ENCODE peak calls at places on chromosomes 7 and 10, in seven cellular contexts. M is fibroblast of lung; X is lower lobe of right lung; W is neuronal stem cell; S is HCT116; L is CD8-positive, alpha-beta memory T cell; C is GM23338. H is an unnamed sample. For H3K4me1, the result is how much of the 10 kb centered on the place peaks cover.

GRCh38 chr7:24129597-24129996 is 154.4 kb upstream of the NPY start:
- DNase-seq in X (no peak), L (no peak), M (peak), S (no peak), C (no peak), W (no peak), H (no peak)

GRCh38 chr10:21533577-21534475 is at the start of gene MLLT10:
- DNase-seq in M (peak), S (peak), L (peak), C (peak), X (peak), W (peak), H (peak)

GRCh38 chr7:43791665-43792064 is 33.2 kb downstream of the BLVRA start:
- DNase-seq in L (no peak), C (no peak), S (no peak), W (no peak), X (no peak), M (no peak), H (no peak)

GRCh38 chr10:91043173-91043910 is 122.5 kb upstream of the ANKRD1 start:
- DNase-seq in M (peak), C (peak), S (peak), L (no peak), W (no peak), X (no peak), H (no peak)

GRCh38 chr7:105587899-105588690 is 6.8 kb upstream of the EFCAB10 start:
- DNase-seq in X (no peak), L (no peak), W (no peak), C (no peak), S (no peak), M (no peak), H (no peak)

GRCh38 chr7:125316451-125316850 is 386.8 kb upstream of the POT1 start:
- DNase-seq in X (no peak), L (no peak), S (peak), W (peak), C (peak), M (no peak), H (peak)

GRCh38 chr10:130615463-130615862 is 479.3 kb downstream of the GLRX3 start:
- DNase-seq in L (no peak), X (no peak), S (no peak), M (no peak), C (peak), W (no peak), H (no peak)

GRCh38 chr7:32616625-32617024 is 121.3 kb downstream of the AVL9 start:
- DNase-seq in L (no peak), M (peak), X (no peak), W (no peak), C (no peak), S (peak), H (no peak)

GRCh38 chr10:122485670-122486069 is 24.3 kb downstream of the HTRA1 start:
- DNase-seq in L (no peak), X (no peak), C (no peak), M (peak), W (no peak), S (no peak), H (no peak)

GRCh38 chr7:8973601-8974000 is 540.2 kb downstream of the NXPH1 start:
- DNase-seq in W (no peak), M (no peak), S (no peak), L (no peak), C (peak), X (no peak), H (no peak)

GRCh38 chr10:25231751-25232150 is 57.0 kb downstream of the GPR158 start:
- DNase-seq in L (no peak), W (no peak), M (no peak), X (no peak), S (no peak), C (no peak), H (no peak)

GRCh38 chr10:49197171-49197570 is 9.0 kb upstream of the TMEM273 start:
- DNase-seq in W (no peak), S (no peak), M (no peak), X (no peak), C (no peak), L (no peak), H (no peak)

GRCh38 chr10:88984525-88984924 is 6.1 kb upstream of the FAS start:
- DNase-seq in L (no peak), S (no peak), W (no peak), C (no peak), M (no peak), X (no peak), H (no peak)

GRCh38 chr10:88983206-88983605 is 7.4 kb upstream of the FAS start:
- DNase-seq in M (no peak), C (no peak), W (no peak), L (no peak), S (no peak), X (no peak), H (no peak)

GRCh38 chr10:88981435-88981834 is 9.2 kb upstream of the FAS start:
- DNase-seq in C (no peak), X (no peak), S (no peak), M (no peak), W (no peak), L (no peak), H (no peak)

GRCh38 chr10:88982360-88982759 is 8.2 kb upstream of the FAS start:
- DNase-seq in C (no peak), W (no peak), X (no peak), L (no peak), S (no peak), M (no peak), H (no peak)

GRCh38 chr10:88983939-88984338 is 6.7 kb upstream of the FAS start:
- DNase-seq in S (no peak), X (no peak), C (no peak), W (no peak), L (no peak), M (no peak), H (no peak)
- H3K4me1 ChIP-seq in S (under half), X (under half), C (under half), W (under half), L (under half), M (under half), H (under half)

GRCh38 chr7:55077581-55078410 is 59.0 kb downstream of the EGFR start:
- DNase-seq in L (no peak), M (peak), C (no peak), X (no peak), S (no peak), W (no peak), H (peak)
- H3K4me1 ChIP-seq in L (under half), M (under half), C (under half), X (half or more), S (half or more), W (under half), H (half or more)

DNA sequence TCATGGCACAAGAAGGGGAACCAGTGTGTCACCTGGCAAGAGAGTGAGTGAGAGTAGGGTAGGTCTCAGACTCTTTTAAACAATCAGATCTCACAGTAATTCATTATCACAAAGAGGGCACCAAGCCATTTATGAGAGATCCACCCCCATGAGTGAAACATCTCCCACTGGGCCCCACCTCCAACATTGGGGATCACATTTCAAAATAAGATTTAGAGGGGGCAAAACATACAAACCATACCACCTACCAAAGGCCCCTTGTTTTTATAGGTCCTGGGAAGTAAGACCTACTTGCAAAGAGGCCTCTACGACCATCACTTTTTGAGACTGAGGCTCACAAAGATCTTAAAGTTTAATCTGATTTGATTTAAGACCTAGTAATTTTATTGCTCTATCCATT is 134.9 kb downstream of the NRCAM start:
- DNase-seq in S (no peak), L (no peak), W (no peak), M (no peak), C (no peak), X (no peak), H (no peak)
- H3K4me1 ChIP-seq in S (under half), L (under half), W (under half), M (under half), C (under half), X (under half), H (under half)

DNA sequence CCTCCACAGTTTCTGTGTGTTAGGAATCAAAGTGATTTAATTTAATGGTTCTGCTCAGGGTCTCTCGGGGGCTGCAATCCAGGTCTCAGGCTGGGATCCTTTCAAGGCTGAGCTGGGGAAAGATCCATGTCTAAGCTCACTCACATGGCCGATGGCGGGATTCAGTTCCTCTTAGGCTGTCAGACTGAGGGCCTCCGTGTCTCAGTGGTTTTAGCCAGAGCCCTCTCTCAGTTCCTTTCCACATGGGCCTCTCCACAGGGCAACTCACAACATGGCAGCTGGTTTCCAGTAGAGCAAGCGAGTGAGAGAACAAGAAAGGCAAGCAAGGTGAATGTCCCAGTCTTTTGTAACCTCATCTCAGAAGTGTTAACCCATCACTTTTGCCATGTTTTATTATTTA is 26.9 kb downstream of the CAV1 start:
- DNase-seq in W (no peak), L (no peak), S (no peak), M (no peak), X (no peak), C (no peak), H (no peak)
- H3K4me1 ChIP-seq in W (under half), L (under half), S (under half), M (under half), X (under half), C (under half), H (under half)

GRCh38 chr10:78914060-78914378 is 154.7 kb upstream of the ZMIZ1 start:
- DNase-seq in M (no peak), S (no peak), L (no peak), C (no peak), X (no peak), W (no peak), H (no peak)
- H3K4me1 ChIP-seq in M (under half), S (under half), L (under half), C (under half), X (under half), W (under half), H (under half)